ENCODE peak calls at places on chromosome 13, in eight cellular contexts. V, G, E, Z, W, B, P and K are unnamed samples. For H3K27me3, the result is how much of the 10 kb centered on the place peaks cover.

GRCh38 chr13:48411281-48412099 is 1.4 kb downstream of the LPAR6 start:
- DNase-seq in P (no peak), Z (no peak), E (no peak), V (no peak), G (no peak), W (no peak), B (peak), K (no peak)

GRCh38 chr13:67277581-67277980 is 47.4 kb upstream of the PCDH9 start:
- DNase-seq in P (no peak), W (no peak), B (no peak), G (no peak), Z (no peak), E (no peak), V (no peak), K (no peak)

GRCh38 chr13:43786766-43787517 is at the start of gene ENOX1:
- DNase-seq in Z (peak), V (peak), G (peak), W (peak), E (peak), P (no peak), B (peak), K (peak)

GRCh38 chr13:79637086-79637763 is 156.3 kb downstream of the NDFIP2 start:
- DNase-seq in P (no peak), E (peak), B (no peak), Z (peak), W (no peak), V (peak), G (no peak), K (no peak)

GRCh38 chr13:91740811-91741210 is 342.4 kb downstream of the GPC5 start:
- DNase-seq in E (no peak), G (no peak), Z (no peak), B (no peak), V (no peak), P (no peak), W (no peak), K (no peak)

GRCh38 chr13:38981096-38981495 is 9.5 kb downstream of the STOML3 start:
- DNase-seq in E (no peak), B (no peak), W (no peak), G (no peak), P (no peak), V (no peak), Z (no peak), K (no peak)

GRCh38 chr13:59038824-59039223 is 1124.9 kb downstream of the DIAPH3 start:
- DNase-seq in B (no peak), E (no peak), W (no peak), G (no peak), V (no peak), Z (no peak), P (no peak), K (no peak)

GRCh38 chr13:59250276-59250990 is 913.3 kb downstream of the DIAPH3 start:
- DNase-seq in Z (no peak), E (no peak), B (no peak), V (no peak), W (no peak), G (no peak), P (no peak), K (no peak)

GRCh38 chr13:59663707-59664106 is 500.0 kb downstream of the DIAPH3 start:
- DNase-seq in Z (no peak), P (no peak), W (no peak), B (no peak), G (no peak), E (no peak), V (no peak), K (no peak)

GRCh38 chr13:105627270-105627669 is 908.2 kb downstream of the EFNB2 start:
- DNase-seq in P (no peak), V (no peak), W (no peak), B (no peak), E (no peak), G (peak), Z (peak), K (no peak)

GRCh38 chr13:110512198-110512740 is 49.3 kb downstream of the RAB20 start:
- DNase-seq in B (no peak), Z (no peak), E (no peak), W (no peak), G (no peak), P (no peak), V (no peak), K (no peak)

GRCh38 chr13:98462241-98462882 is 114.5 kb downstream of the STK24 start:
- DNase-seq in E (no peak), Z (no peak), V (peak), W (no peak), B (no peak), G (peak), P (no peak), K (no peak)

GRCh38 chr13:91576590-91576989 is 178.2 kb downstream of the GPC5 start:
- DNase-seq in W (no peak), B (peak), V (no peak), P (no peak), E (no peak), Z (no peak), G (no peak), K (no peak)

GRCh38 chr13:105333416-105333815 is 1202.0 kb downstream of the EFNB2 start:
- DNase-seq in V (no peak), B (no peak), W (no peak), Z (no peak), P (no peak), G (no peak), E (no peak), K (no peak)

GRCh38 chr13:48333976-48334375 is 30.4 kb downstream of the RB1 start:
- DNase-seq in G (no peak), P (no peak), W (peak), E (no peak), V (no peak), Z (peak), B (no peak), K (no peak)

GRCh38 chr13:110575322-110576069 is 14.0 kb upstream of the RAB20 start:
- DNase-seq in G (no peak), V (peak), Z (no peak), P (no peak), W (peak), E (peak), B (no peak), K (peak)

GRCh38 chr13:34748078-34748477 is 194.0 kb upstream of the NBEA start:
- DNase-seq in V (peak), G (peak), W (peak), E (peak), P (no peak), B (peak), Z (peak), K (no peak)

GRCh38 chr13:24261566-24261965 is 47.8 kb upstream of the C1QTNF9 start:
- DNase-seq in W (no peak), B (no peak), G (no peak), P (no peak), E (no peak), V (no peak), Z (peak), K (no peak)

GRCh38 chr13:44064376-44064775 is 184.7 kb downstream of the LACC1 start:
- DNase-seq in V (no peak), E (no peak), Z (no peak), W (no peak), P (no peak), B (no peak), G (no peak), K (no peak)

GRCh38 chr13:29754486-29754806 is 96.0 kb downstream of the UBL3 start:
- DNase-seq in E (no peak), P (no peak), G (no peak), V (no peak), B (no peak), W (no peak), Z (no peak), K (no peak)

GRCh38 chr13:39915418-39915817 is 260.0 kb downstream of the COG6 start:
- DNase-seq in B (no peak), P (no peak), Z (no peak), W (no peak), E (no peak), G (no peak), V (no peak), K (no peak)

GRCh38 chr13:88097541-88097940 is 426.4 kb downstream of the SLITRK5 start:
- DNase-seq in G (no peak), W (no peak), E (no peak), Z (no peak), B (no peak), V (no peak), P (no peak), K (no peak)

GRCh38 chr13:73665279-73665678 is 468.9 kb downstream of the KLF12 start:
- DNase-seq in Z (no peak), W (no peak), B (no peak), G (no peak), V (no peak), E (no peak), P (no peak), K (no peak)

GRCh38 chr13:50214514-50214913 is 199.3 kb downstream of the KCNRG start:
- DNase-seq in E (no peak), Z (no peak), V (no peak), B (no peak), P (no peak), W (no peak), G (no peak), K (no peak)

DNA sequence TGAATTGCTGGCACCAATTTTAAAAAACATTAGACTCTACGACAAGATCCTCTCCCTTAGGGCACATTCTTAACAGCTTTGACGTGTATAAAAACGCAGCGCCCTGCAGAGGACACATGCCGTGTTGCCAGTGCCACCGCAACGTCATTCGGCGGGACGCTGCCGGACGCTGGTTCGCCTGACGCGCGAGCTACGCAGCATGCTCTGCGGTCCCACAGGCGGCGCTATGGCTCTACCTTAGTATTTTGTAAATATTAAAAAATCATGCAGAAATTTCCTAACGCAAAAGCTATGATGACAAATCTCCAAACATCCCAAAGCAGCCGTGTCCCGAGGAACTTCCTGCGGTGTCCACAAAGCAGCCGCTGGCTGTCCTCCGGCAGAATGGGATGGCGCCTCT is 4.2 kb upstream of the ADPRHL1 start:
- DNase-seq in V (no peak), W (no peak), Z (no peak), G (no peak), E (no peak), B (no peak), P (no peak), K (no peak)
- TF ChIP-seq CTCF in V (no peak), W (no peak), Z (no peak), G (no peak), E (no peak), B (no peak), P (no peak), K (no peak)

GRCh38 chr13:21232599-21232998 is 56.1 kb downstream of the MRPL57 start:
- DNase-seq in P (no peak), G (no peak), V (no peak), W (no peak), Z (no peak), B (no peak), E (no peak), K (no peak)
- H3K4me3 ChIP-seq in P (peak), G (no peak), V (peak), W (no peak), Z (no peak), B (no peak), E (no peak), K (no peak)

GRCh38 chr13:78602561-78603239 is 652 bp downstream of the POU4F1 start:
- DNase-seq in P (no peak), G (no peak), V (no peak), W (no peak), Z (no peak), B (no peak), E (no peak), K (peak)

GRCh38 chr13:78601124-78601885 is 2.0 kb downstream of the POU4F1 start:
- DNase-seq in Z (no peak), E (no peak), P (no peak), V (no peak), W (no peak), B (no peak), G (no peak), K (no peak)

GRCh38 chr13:78603240-78603947 is at the start of gene POU4F1:
- DNase-seq in E (peak), G (no peak), Z (peak), W (peak), V (peak), P (no peak), B (peak), K (peak)

GRCh38 chr13:78600317-78600899 is 2.9 kb downstream of the POU4F1 start:
- DNase-seq in G (no peak), P (no peak), E (no peak), V (no peak), W (no peak), B (no peak), Z (no peak), K (no peak)

DNA sequence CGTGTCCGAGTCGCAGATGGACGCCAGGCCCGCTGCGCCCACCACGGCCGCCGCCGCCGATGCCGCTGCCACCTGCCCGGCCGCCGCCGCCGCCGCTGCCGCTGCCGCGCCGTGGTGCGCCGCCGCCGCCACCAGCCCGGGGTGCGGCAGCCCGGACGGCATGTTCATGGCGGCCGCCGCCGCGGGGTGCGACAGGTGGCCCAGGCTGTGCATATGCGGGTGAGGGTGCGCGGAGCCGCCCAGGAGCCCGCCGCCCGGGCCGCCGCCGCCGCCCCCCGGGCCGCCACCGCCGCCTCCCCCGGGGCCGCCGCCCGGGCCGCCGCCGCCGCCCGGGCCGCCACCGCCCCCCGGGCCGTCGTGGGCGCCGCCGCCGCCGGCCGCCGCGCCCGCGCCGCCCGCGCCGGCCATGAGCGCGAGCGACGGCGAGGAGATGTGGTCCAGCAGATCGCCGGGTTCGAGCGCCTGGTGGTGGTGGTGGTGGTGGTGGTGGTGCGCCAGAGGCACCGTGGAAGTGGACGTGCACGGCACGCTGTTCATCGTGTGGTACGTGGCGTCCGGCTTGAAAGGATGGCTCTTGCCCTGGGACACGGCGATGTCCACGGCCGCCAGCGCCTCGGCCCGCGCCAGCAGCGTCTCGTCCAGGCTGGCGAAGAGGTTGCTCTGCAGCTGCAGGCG is 1.3 kb downstream of the POU4F1 start:
- DNase-seq in V (no peak), B (no peak), Z (no peak), P (no peak), G (no peak), W (no peak), E (no peak), K (no peak)
- H3K27me3 ChIP-seq in V (half or more), B (half or more), Z (half or more), P (half or more), G (under half), W (under half), E (under half), K (under half)

DNA sequence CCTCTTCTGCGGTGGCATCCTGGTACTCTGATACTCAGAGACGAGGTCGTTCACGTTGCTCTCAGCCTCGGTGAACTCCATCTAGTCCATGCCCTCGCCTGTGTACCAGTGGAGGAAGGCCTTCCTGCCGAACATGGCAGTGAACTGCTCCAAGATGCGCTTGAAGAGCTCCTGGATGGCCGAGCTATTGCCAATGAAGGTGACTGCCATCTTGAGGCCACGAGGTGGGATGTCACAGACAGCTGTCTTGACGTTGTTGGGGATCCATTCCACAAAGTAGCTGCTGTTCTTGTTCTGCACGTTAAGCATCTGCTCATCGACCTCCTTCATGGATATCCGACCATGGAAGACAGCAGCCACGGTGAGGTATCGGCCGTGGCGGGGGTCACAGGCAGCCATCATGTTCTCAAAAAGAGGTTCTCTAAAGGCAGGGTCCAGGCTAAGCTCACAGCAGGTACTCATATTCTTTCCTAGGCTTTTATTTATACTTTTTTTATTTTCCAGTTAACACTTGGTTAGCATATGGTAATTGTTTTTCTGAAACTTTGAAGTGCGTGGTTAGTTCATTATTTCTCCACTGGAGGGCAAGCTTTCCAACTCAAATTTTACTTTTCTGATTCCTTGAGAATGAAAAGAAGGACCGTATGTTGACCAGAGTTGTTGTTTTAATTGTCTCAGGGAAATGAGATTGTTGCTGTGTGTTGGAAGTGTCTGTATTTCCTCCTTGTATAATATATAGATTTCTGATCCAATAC is 72.4 kb upstream of the RGCC start:
- DNase-seq in W (no peak), G (no peak), V (no peak), Z (no peak), E (no peak), B (no peak), P (no peak), K (no peak)
- TF ChIP-seq CTCF in W (peak), G (peak), V (peak), Z (no peak), E (peak), B (peak), P (no peak), K (peak)